ENCODE peak calls at places on chromosomes 11 and 22, in seven cellular contexts. J, R, Z, Q, G, I and T are unnamed samples. For H3K4me1, the result is how much of the 10 kb centered on the place peaks cover.

GRCh38 chr11:20131744-20132666 is 28.3 kb downstream of the DBX1 start:
- DNase-seq in J (peak), R (peak), Z (peak), Q (peak), G (no peak), I (peak), T (no peak)

GRCh38 chr11:47908198-47908597 is 60.0 kb upstream of the NUP160 start:
- DNase-seq in J (no peak), R (no peak), Z (no peak), Q (no peak), G (no peak), I (no peak), T (no peak)

GRCh38 chr11:97751405-97751804 is 1269.3 kb upstream of the CNTN5 start:
- DNase-seq in J (no peak), R (peak), Z (no peak), Q (no peak), G (no peak), I (peak), T (no peak)

GRCh38 chr11:133836076-133836548 is 9.2 kb downstream of the SPATA19 start:
- DNase-seq in J (no peak), R (no peak), Z (no peak), Q (no peak), G (no peak), I (no peak), T (no peak)

GRCh38 chr22:32836286-32836859 is 34.9 kb downstream of the TIMP3 start:
- DNase-seq in J (no peak), R (no peak), Z (no peak), Q (no peak), G (no peak), I (no peak), T (no peak)

GRCh38 chr11:115613986-115614625 is 109.9 kb upstream of the CADM1 start:
- DNase-seq in J (no peak), R (no peak), Z (no peak), Q (no peak), G (no peak), I (no peak), T (no peak)

GRCh38 chr22:35064664-35065063 is 1.3 kb upstream of the ISX start:
- DNase-seq in J (no peak), R (no peak), Z (no peak), Q (no peak), G (no peak), I (no peak), T (no peak)

GRCh38 chr22:31789803-31790202 is 36.0 kb downstream of the DEPDC5 start:
- DNase-seq in J (no peak), R (no peak), Z (no peak), Q (no peak), G (no peak), I (no peak), T (no peak)

GRCh38 chr11:121451178-121451981 is 734 bp upstream of the SORL1 start:
- DNase-seq in J (peak), R (peak), Z (no peak), Q (no peak), G (no peak), I (no peak), T (no peak)

GRCh38 chr11:10484461-10485180 is 29.6 kb downstream of the AMPD3 start:
- DNase-seq in J (no peak), R (no peak), Z (no peak), Q (no peak), G (no peak), I (no peak), T (peak)

GRCh38 chr22:20138868-20139267 is 7.3 kb downstream of the ZDHHC8 start:
- DNase-seq in J (no peak), R (no peak), Z (no peak), Q (no peak), G (no peak), I (no peak), T (no peak)

GRCh38 chr11:95451261-95451660 is 220.3 kb upstream of the SESN3 start:
- DNase-seq in J (no peak), R (no peak), Z (no peak), Q (no peak), G (no peak), I (no peak), T (no peak)

GRCh38 chr11:62217191-62217748 is 8.8 kb downstream of the SCGB2A1 start:
- DNase-seq in J (no peak), R (no peak), Z (peak), Q (no peak), G (no peak), I (no peak), T (no peak)

GRCh38 chr11:12274558-12275197 is 102.7 kb upstream of the PARVA start:
- DNase-seq in J (no peak), R (peak), Z (peak), Q (no peak), G (no peak), I (no peak), T (peak)

GRCh38 chr11:75689861-75690641 is 21.2 kb upstream of the MAP6 start:
- DNase-seq in J (no peak), R (no peak), Z (no peak), Q (no peak), G (no peak), I (no peak), T (no peak)

GRCh38 chr11:93340223-93340622 is 9.7 kb downstream of the DEUP1 start:
- DNase-seq in J (no peak), R (no peak), Z (no peak), Q (no peak), G (no peak), I (no peak), T (no peak)

GRCh38 chr11:110430267-110431211 is 791 bp downstream of the FDX1 start:
- DNase-seq in J (peak), R (peak), Z (peak), Q (peak), G (no peak), I (peak), T (no peak)

GRCh38 chr11:47552581-47553416 is at the start of gene CELF1:
- DNase-seq in J (peak), R (peak), Z (peak), Q (peak), G (peak), I (peak), T (peak)

GRCh38 chr11:119484741-119485605 is 62.0 kb upstream of the THY1 start:
- DNase-seq in J (no peak), R (peak), Z (no peak), Q (no peak), G (no peak), I (no peak), T (peak)

GRCh38 chr11:118691926-118692830 is 12.7 kb upstream of the TREH start:
- DNase-seq in J (peak), R (no peak), Z (peak), Q (no peak), G (peak), I (no peak), T (no peak)

GRCh38 chr11:117633976-117634755 is 162.8 kb downstream of the DSCAML1 start:
- DNase-seq in J (no peak), R (no peak), Z (no peak), Q (no peak), G (no peak), I (no peak), T (no peak)

GRCh38 chr11:47842749-47843148 is 5.4 kb downstream of the NUP160 start:
- DNase-seq in J (no peak), R (no peak), Z (no peak), Q (no peak), G (no peak), I (no peak), T (no peak)

GRCh38 chr22:19955241-19956128 is 13.9 kb upstream of the TXNRD2 start:
- DNase-seq in J (no peak), R (peak), Z (peak), Q (no peak), G (no peak), I (no peak), T (no peak)

GRCh38 chr22:24391836-24392217 is 35.6 kb upstream of the ADORA2A start:
- DNase-seq in J (no peak), R (no peak), Z (peak), Q (no peak), G (no peak), I (no peak), T (no peak)

GRCh38 chr11:7415537-7415817 is 69.8 kb upstream of the OLFML1 start:
- DNase-seq in J (no peak), R (no peak), Z (no peak), Q (no peak), G (no peak), I (no peak), T (no peak)

GRCh38 chr11:36793542-36793926 is 195.5 kb upstream of the RAG2 start:
- DNase-seq in J (no peak), R (no peak), Z (no peak), Q (no peak), G (no peak), I (no peak), T (no peak)

GRCh38 chr11:76253416-76253815 is 47.1 kb upstream of the WNT11 start:
- DNase-seq in J (no peak), R (no peak), Z (no peak), Q (no peak), G (no peak), I (no peak), T (no peak)

GRCh38 chr11:79353706-79354105 is 87.1 kb downstream of the TENM4 start:
- DNase-seq in J (no peak), R (no peak), Z (no peak), Q (no peak), G (no peak), I (no peak), T (no peak)

GRCh38 chr11:118078972-118079411 is 2.1 kb downstream of the TMPRSS4 start:
- DNase-seq in J (no peak), R (no peak), Z (no peak), Q (no peak), G (no peak), I (no peak), T (no peak)

GRCh38 chr11:109960831-109961230 is 132.4 kb upstream of the ZC3H12C start:
- DNase-seq in J (no peak), R (peak), Z (no peak), Q (peak), G (no peak), I (peak), T (no peak)

GRCh38 chr22:25027052-25027525 is 74.6 kb downstream of the KIAA1671 start:
- DNase-seq in J (no peak), R (no peak), Z (peak), Q (no peak), G (no peak), I (no peak), T (no peak)

GRCh38 chr11:64890084-64890944 is 11.9 kb upstream of the EHD1 start:
- DNase-seq in J (no peak), R (no peak), Z (no peak), Q (no peak), G (no peak), I (no peak), T (no peak)

GRCh38 chr11:134584001-134584561 is 172.0 kb upstream of the B3GAT1 start:
- DNase-seq in J (no peak), R (no peak), Z (peak), Q (no peak), G (no peak), I (no peak), T (peak)

GRCh38 chr11:125263268-125263790 is 98.8 kb downstream of the PKNOX2 start:
- DNase-seq in J (no peak), R (peak), Z (peak), Q (peak), G (no peak), I (peak), T (no peak)

GRCh38 chr11:130611791-130612251 is 163.4 kb downstream of the ADAMTS15 start:
- DNase-seq in J (no peak), R (no peak), Z (peak), Q (no peak), G (no peak), I (no peak), T (no peak)

GRCh38 chr11:122933434-122933833 is 48.2 kb downstream of the BSX start:
- DNase-seq in J (no peak), R (no peak), Z (no peak), Q (no peak), G (no peak), I (no peak), T (no peak)
- H3K4me1 ChIP-seq in J (under half), R (under half), Z (under half), Q (under half), G (under half), I (under half), T (under half)

DNA sequence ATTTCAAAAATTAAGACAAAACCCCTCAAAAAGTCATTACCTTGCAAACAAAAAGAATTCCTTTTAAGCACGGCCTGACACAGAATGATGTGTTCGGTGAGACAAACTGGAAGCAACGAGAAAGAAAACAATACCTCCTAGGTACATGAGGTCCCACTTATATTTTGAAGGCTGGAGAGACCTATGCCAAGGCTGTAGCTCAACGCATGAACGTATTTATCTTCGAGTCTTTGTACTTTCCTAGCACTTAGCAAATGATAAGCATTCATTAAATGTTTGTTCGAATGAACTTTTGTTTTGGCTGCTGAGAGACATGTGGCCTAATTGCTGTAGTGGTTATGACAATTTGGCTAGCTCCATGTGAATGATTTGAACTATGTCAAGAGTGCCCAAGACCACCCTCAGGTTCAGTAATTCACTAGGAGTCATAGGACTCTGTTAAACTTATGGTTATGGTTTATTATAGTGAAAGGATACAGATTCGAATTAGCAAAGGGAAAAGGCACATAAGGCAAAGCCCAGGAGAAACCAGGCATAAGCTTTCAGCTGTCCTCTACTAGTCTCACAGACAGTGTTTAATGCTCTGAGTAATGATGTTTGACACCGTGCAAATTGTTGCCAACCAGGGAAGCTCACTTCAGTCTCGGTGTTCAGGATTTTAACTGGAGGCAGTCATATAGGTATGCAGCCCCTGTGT is 26.0 kb upstream of the HORMAD2 start:
- DNase-seq in J (no peak), R (no peak), Z (no peak), Q (no peak), G (no peak), I (no peak), T (no peak)
- H3K27ac ChIP-seq in J (no peak), R (no peak), Z (no peak), Q (no peak), G (no peak), I (peak), T (no peak)

DNA sequence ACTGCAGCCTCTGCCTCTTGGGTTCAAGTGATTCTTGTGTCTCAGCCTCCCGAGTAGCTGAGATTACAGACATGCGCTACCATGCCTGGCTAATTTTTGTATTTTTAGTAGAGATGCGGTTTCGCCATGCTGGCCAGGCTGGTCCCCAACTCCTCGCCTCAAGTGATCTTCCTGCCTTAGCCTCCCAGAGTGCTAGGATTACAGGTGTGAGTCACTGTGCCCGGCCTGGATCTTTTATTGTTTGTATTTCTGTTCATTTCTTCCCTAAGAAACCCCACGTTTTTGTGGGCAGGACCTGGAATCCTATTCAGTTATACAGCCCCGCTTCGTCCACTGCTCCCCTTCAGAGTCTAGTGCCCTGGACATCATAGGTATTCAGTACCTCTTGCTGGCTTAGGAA is 28.7 kb downstream of the ZBTB16 start:
- DNase-seq in J (no peak), R (no peak), Z (no peak), Q (no peak), G (no peak), I (no peak), T (no peak)
- H3K4me1 ChIP-seq in J (under half), R (half or more), Z (under half), Q (half or more), G (under half), I (half or more), T (half or more)

DNA sequence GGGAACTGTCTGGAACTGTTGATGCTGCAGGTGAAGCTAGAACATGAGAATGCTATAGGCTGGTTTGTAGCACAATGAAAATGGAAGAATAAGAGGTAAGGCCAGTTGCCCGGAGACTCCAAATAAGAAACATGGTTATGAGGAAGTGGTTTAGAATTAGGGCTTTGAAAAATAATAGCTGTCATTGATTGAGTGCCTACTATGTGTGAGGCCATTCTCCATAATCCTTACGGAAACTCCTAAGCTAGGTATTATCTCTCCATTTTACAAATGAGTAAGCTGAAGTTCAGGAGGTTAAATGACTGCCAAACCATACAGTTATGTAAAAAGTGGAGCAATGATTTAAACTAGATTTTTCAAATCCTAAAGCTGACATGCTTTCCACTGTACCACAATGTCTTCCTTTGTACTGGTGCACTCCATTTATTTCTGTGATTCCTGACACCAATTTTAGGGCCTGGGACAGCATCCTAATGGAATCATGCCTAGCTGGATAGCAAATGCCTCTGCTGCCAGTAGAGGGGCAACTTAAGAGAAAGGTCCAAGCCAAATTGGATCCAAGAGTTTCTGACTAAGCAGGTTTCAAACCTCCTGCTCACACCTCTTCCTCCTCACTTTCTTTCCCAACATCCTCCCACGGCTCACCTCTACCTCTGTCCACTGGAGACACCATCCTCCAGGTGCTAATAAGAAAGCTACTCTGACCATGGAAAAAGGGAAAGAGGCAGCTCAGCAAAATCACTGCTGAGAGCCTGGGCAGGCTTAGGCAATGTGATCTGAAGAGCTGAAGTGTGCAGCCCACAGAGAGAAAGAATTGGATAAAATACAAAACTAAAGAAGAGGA is 46.9 kb upstream of the PICALM start:
- DNase-seq in J (no peak), R (no peak), Z (peak), Q (no peak), G (no peak), I (no peak), T (no peak)
- H3K27ac ChIP-seq in J (no peak), R (no peak), Z (peak), Q (no peak), G (no peak), I (peak), T (no peak)

GRCh38 chr11:128893578-128894295 is 2.6 kb downstream of the KCNJ5 start:
- DNase-seq in J (no peak), R (no peak), Z (no peak), Q (no peak), G (no peak), I (no peak), T (no peak)
- H3K4me1 ChIP-seq in J (under half), R (half or more), Z (under half), Q (under half), G (under half), I (half or more), T (under half)